ENCODE peak calls at places on chromosomes 13 and 19, in five cellular contexts. One of them, this sample, is unnamed.

GRCh38 chr13:109704771-109705628 is 81.4 kb downstream of the IRS2 start:
- DNase-seq in psoas muscle: peak
- DNase-seq in H54: no peak
- DNase-seq in AML-193: peak
- DNase-seq in cerebellar nuclear complex: no peak
- DNase-seq in this sample: no peak

GRCh38 chr19:42350417-42350816 is 25.0 kb downstream of the MEGF8 start:
- DNase-seq in psoas muscle: no peak
- DNase-seq in H54: no peak
- DNase-seq in AML-193: no peak
- DNase-seq in cerebellar nuclear complex: no peak
- DNase-seq in this sample: no peak

GRCh38 chr13:41352935-41353801 is 42.1 kb downstream of the NAA16 start:
- DNase-seq in psoas muscle: no peak
- DNase-seq in H54: peak
- DNase-seq in AML-193: peak
- DNase-seq in cerebellar nuclear complex: no peak
- DNase-seq in this sample: peak

GRCh38 chr13:35499131-35500051 is 22.9 kb upstream of the MAB21L1 start:
- DNase-seq in psoas muscle: no peak
- DNase-seq in H54: no peak
- DNase-seq in AML-193: no peak
- DNase-seq in cerebellar nuclear complex: no peak
- DNase-seq in this sample: no peak

GRCh38 chr19:55116232-55117062 is 990 bp downstream of the PPP1R12C start:
- DNase-seq in psoas muscle: peak
- DNase-seq in H54: peak
- DNase-seq in AML-193: peak
- DNase-seq in cerebellar nuclear complex: no peak
- DNase-seq in this sample: peak

GRCh38 chr13:50037788-50038187 is 22.5 kb downstream of the KCNRG start:
- DNase-seq in psoas muscle: no peak
- DNase-seq in H54: no peak
- DNase-seq in AML-193: no peak
- DNase-seq in cerebellar nuclear complex: no peak
- DNase-seq in this sample: no peak

GRCh38 chr13:74132152-74132767 is 1.9 kb downstream of the KLF12 start:
- DNase-seq in psoas muscle: no peak
- DNase-seq in H54: no peak
- DNase-seq in AML-193: peak
- DNase-seq in cerebellar nuclear complex: no peak
- DNase-seq in this sample: no peak

GRCh38 chr13:50250403-50250802 is 235.2 kb downstream of the KCNRG start:
- DNase-seq in psoas muscle: no peak
- DNase-seq in H54: no peak
- DNase-seq in AML-193: no peak
- DNase-seq in cerebellar nuclear complex: no peak
- DNase-seq in this sample: no peak

GRCh38 chr19:3024870-3025515 is 4.1 kb downstream of the TLE2 start:
- DNase-seq in psoas muscle: no peak
- DNase-seq in H54: no peak
- DNase-seq in AML-193: no peak
- DNase-seq in cerebellar nuclear complex: no peak
- DNase-seq in this sample: no peak

GRCh38 chr19:31698352-31698751 is 349.1 kb upstream of the TSHZ3 start:
- DNase-seq in psoas muscle: no peak
- DNase-seq in H54: no peak
- DNase-seq in AML-193: no peak
- DNase-seq in cerebellar nuclear complex: no peak
- DNase-seq in this sample: no peak